ENCODE peak calls at places on chromosomes 11 and 22, in four cellular contexts. F, I, M and T are unnamed samples.

GRCh38 chr11:72048718-72049460 is 31.5 kb downstream of the NUMA1 start:
- DNase-seq in F (peak), I (no peak), M (no peak), T (no peak)

GRCh38 chr11:2684581-2684980 is 15.2 kb downstream of the KCNQ1OT1 start:
- DNase-seq in F (no peak), I (no peak), M (no peak), T (no peak)

GRCh38 chr11:76419896-76420295 is 24.9 kb upstream of the EMSY start:
- DNase-seq in F (peak), I (no peak), M (no peak), T (peak)

GRCh38 chr11:134501406-134502152 is 89.5 kb upstream of the B3GAT1 start:
- DNase-seq in F (no peak), I (no peak), M (no peak), T (no peak)

GRCh38 chr22:19887251-19887985 is 32.7 kb upstream of the GNB1L start:
- DNase-seq in F (no peak), I (no peak), M (no peak), T (no peak)

GRCh38 chr22:37896181-37896592 is 9.9 kb upstream of the MICALL1 start:
- DNase-seq in F (peak), I (peak), M (no peak), T (no peak)

GRCh38 chr11:80595011-80595410 is 1154.2 kb upstream of the TENM4 start:
- DNase-seq in F (peak), I (no peak), M (no peak), T (no peak)

GRCh38 chr11:117796456-117797428 is at the start of gene DSCAML1:
- DNase-seq in F (no peak), I (no peak), M (no peak), T (peak)

DNA sequence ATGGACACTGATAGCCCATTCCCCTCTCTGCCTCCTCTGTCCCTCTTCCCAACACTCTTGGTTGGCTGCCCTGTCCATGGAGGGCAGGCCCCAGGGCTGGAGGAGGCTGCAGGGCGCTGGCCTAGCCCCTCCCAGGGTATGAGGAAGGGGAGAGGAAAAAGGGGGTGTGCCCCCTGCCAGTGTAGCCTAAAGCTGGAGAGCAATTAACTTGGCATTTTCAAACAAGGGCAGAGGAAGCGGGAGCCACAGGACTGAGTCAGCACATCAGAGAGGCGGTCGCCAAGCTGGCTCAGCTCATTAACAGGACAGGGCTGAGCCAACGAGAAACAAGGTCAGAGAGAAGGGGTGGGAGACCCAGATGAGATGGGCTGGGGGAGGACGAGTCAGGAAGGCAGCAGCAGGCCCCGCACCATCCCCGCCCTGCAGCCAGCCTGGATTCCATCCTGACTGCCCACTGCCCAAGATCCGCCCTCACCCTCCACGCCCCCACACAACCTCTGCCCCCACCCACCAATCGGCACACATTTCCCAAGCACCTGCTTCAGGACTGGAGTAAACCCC is 76.3 kb downstream of the BUD13 start:
- DNase-seq in F (no peak), I (no peak), M (no peak), T (no peak)
- TF ChIP-seq HDAC6 in F (no peak), I (no peak), M (no peak), T (no peak)

DNA sequence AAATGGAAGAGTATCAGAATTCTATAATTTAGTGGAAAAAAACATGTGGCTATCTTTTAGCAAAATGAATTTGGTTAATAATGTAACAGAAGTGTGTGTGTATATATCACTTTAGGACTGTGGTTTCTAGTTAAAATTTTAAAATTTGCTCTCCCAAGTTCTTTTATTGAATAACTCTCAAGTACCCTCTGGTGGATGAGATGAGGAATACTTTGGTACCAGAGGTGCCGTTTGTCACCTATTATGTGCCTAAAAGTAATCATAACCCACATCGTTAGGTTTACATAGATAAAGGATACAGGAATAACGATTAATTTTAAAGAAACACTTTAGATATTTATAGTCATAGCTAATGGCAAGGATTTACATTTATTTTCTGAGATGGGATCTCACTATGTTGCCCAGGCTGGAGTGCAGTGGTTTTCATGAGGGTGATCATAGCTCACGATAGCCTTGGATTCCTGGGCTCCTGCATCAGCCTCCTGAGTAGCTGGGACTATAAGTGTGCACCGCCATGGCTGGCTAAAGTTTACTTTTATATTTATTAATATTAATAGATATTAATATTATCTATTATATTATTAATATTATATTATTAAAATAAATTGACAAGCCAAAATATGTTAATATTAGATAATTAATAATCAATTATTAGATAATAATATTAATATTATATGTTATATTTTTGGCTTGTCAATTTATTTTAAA is 66.7 kb upstream of the CAPRIN1 start:
- DNase-seq in F (no peak), I (no peak), M (no peak), T (no peak)
- TF ChIP-seq HDAC6 in F (no peak), I (no peak), M (no peak), T (no peak)

DNA sequence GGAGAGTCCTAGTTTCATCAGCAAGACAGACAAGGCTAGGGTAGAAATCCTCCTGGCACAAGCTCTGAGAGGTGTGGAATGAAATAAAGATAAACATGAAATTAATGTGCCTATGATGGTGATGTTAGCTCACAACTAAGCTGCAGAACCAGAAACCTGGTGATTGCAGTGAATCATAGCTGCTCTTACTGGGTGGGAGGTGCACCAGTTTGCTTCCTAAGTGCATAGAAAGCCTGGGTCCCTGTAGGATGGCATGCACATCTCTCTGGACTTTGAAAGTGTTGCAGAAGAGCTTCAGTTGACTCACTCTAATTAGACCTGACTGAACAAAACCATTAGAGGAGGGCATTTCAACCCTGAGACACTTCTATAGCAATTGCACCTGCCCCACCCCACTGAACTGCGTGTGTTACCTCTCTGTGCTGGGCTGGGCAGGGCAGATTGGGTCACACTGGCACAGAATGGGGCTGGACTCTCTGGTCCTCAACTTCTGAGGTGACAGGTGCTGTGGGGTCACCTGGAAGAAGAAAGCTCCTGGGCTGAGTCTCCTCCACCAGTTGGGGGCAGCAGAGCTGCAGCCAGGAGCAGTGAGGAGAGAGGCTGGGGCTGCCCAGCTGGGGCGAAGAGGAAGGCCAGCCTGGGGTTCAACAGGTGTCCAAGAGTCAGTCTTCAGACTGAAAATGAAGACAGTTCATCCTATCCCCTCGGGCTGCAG is 57.9 kb downstream of the GGTLC2 start:
- DNase-seq in F (no peak), I (no peak), M (no peak), T (no peak)
- TF ChIP-seq HDAC6 in F (no peak), I (no peak), M (no peak), T (no peak)

GRCh38 chr11:86135319-86135714 is 66.4 kb upstream of the PICALM start:
- DNase-seq in F (no peak), I (no peak), M (no peak), T (no peak)

GRCh38 chr11:86141645-86142569 is 73.0 kb upstream of the PICALM start:
- DNase-seq in F (no peak), I (no peak), M (no peak), T (no peak)

GRCh38 chr11:86140334-86140733 is 71.5 kb upstream of the PICALM start:
- DNase-seq in F (no peak), I (no peak), M (no peak), T (no peak)

GRCh38 chr11:86136542-86136941 is 67.7 kb upstream of the PICALM start:
- DNase-seq in F (no peak), I (no peak), M (no peak), T (no peak)

GRCh38 chr11:86138958-86139357 is 70.1 kb upstream of the PICALM start:
- DNase-seq in F (no peak), I (peak), M (no peak), T (no peak)
- TF ChIP-seq HDAC6 in F (no peak), I (no peak), M (no peak), T (no peak)

GRCh38 chr11:65870706-65871681 is 1.6 kb downstream of the EFEMP2 start:
- DNase-seq in F (no peak), I (no peak), M (no peak), T (no peak)
- TF ChIP-seq HDAC6 in F (no peak), I (no peak), M (no peak), T (no peak)

DNA sequence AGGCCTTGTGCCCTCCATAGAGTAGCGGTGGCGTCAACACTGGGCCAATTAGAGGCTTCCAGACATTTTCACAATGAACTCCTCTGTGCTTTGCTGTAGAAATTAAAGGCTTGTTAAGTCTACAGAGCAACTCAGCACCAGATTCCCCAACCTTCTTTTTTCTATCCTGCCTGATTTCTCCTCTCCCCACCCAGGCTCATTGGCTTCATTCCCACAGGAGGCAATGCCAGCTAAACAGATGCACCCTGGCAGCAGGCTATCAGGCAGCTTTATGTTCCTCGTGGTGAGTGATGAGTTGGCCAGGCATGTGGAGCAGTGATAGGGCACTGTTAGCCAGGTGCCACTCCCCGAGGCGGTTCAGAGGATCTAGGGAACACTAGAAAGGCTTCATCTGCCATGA is 4.8 kb downstream of the DIXDC1 start:
- DNase-seq in F (no peak), I (no peak), M (no peak), T (no peak)
- TF ChIP-seq HDAC6 in F (no peak), I (no peak), M (no peak), T (no peak)

GRCh38 chr11:67303132-67303988 is at the start of gene SSH3:
- DNase-seq in F (peak), I (no peak), M (peak), T (no peak)

GRCh38 chr11:67301313-67301921 is 1.9 kb upstream of the SSH3 start:
- DNase-seq in F (no peak), I (no peak), M (no peak), T (no peak)

GRCh38 chr11:67301951-67302516 is 1.3 kb upstream of the SSH3 start:
- DNase-seq in F (no peak), I (no peak), M (no peak), T (peak)

GRCh38 chr11:67303989-67304411 is 670 bp downstream of the SSH3 start:
- DNase-seq in F (no peak), I (no peak), M (no peak), T (no peak)

DNA sequence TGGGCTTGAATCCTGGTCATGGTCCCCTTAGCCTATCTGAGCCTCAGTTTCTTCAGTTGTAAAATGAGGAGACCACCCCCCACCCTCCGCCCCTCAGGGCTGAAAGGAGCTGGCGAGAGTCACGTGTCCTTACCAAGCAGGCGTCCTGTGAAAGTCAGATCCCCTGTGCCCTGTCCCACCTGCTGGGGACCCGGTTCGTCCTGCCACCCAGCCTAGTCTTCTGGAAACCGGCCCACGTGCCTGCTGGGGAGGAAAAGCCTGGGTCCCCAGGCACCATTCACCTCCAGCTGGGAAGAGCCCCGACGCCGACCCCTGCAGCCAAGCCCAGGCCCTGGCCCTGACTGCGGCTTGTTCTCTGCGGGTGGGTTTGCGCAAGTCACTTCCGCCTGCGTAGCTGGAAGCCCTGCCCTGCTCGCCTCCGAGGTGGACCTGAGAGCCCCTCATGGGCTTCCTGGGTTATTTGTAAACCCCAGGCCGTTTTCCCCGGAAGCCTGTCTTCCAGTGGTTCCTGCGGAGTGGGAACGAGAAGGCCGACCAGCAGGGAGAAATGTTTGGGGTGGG is 679 bp upstream of the SSH3 start:
- DNase-seq in F (no peak), I (no peak), M (no peak), T (no peak)
- TF ChIP-seq HDAC6 in F (no peak), I (no peak), M (no peak), T (no peak)

GRCh38 chr11:70550456-70551195 is 152.3 kb downstream of the CTTN start:
- DNase-seq in F (no peak), I (no peak), M (no peak), T (no peak)
- TF ChIP-seq HDAC6 in F (no peak), I (no peak), M (no peak), T (no peak)

DNA sequence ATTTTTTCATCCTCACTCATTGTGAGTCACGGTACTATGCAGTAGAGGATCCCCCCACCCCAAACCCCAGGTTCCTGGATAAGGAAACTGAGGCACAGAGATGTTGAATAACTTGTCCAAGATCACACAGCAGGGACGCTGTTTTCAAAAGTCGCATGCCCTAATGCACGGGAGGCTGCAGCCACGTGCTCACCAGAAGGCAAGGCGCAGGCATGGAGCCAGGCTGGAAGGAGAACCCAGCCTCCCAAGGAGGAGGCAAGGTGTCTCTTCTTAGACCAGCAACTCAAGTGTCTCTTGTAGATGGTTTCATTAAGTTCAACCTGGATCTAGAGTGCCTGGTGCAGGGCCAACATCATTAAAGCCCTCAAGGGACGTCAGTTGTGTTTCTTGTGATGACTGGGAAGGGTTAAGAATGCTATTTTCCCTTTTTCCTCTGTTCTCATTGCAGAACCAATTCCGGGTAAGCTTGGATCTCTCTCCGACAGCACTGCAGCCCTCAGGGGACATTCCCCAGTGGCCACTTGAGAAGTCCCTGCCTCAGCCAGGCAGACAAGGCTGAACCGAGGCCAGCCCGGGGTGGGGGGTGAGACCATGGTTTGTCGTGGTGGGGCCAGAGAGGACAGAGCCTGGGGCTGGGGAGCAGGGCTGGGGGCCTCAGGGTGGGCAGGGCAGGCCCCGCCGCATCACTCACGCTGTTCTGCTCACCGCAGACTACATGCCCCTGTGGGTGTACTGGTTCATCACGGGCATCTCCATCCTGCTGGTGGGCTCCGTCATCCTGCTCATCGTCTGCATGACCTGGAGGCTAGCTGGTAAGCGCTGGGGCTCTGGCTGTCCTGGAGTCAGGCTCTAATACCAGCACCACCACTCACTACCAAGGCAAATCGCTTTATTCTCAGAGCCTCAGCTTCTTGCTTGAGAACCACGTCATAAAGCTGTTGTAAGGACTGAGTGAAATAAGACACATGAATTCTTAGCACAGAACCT is 15.7 kb downstream of the TMEM121B start:
- DNase-seq in F (no peak), I (no peak), M (no peak), T (no peak)
- TF ChIP-seq HDAC6 in F (no peak), I (no peak), M (no peak), T (no peak)